ENCODE peak calls at places on chromosomes 13 and 19, in nine cellular contexts. C is GM23338; S is NB4; Y is left lung; P is CD4-positive, alpha-beta T cell; N is GM06990; F is heart right ventricle; U is transverse colon; M is AG04450. G is an unnamed sample.

GRCh38 chr19:55647732-55648656 is at the start of gene CCDC106:
- DNase-seq in U (peak; percentile 72), P (no peak), N (peak; percentile 85), S (peak; percentile 65), C (peak; percentile 96), M (no peak), Y (no peak), F (peak; percentile 71), G (no peak)

GRCh38 chr19:51071006-51071405 is 6.1 kb upstream of the KLK13 start:
- DNase-seq in C (no peak), P (no peak), N (no peak), U (no peak), F (no peak), S (no peak), M (no peak), Y (no peak), G (no peak)

GRCh38 chr13:57633141-57633949 is 1.8 kb downstream of the PCDH17 start:
- DNase-seq in U (peak; percentile 13), M (no peak), F (peak; percentile 83), C (peak; percentile 88), Y (peak; percentile 38), N (no peak), P (no peak), S (no peak), G (no peak)

GRCh38 chr13:113970810-113971470 is 2.9 kb downstream of the C13orf46 start:
- DNase-seq in N (no peak), S (no peak), M (peak; percentile 10), P (no peak), U (peak; percentile 75), Y (peak; percentile 62), F (peak; percentile 57), C (no peak), G (no peak)

GRCh38 chr13:49560270-49561063 is 24.9 kb downstream of the RCBTB1 start:
- DNase-seq in N (no peak), M (peak; percentile 43), C (peak; percentile 52), F (no peak), Y (no peak), P (no peak), U (peak; percentile 15), S (no peak), G (no peak)

GRCh38 chr19:566403-566802 is 6.0 kb upstream of the BSG start:
- DNase-seq in C (peak; percentile 25), N (no peak), P (no peak), S (peak; percentile 97), M (no peak), Y (peak; percentile 73), F (no peak), U (peak; percentile 61), G (no peak)

GRCh38 chr19:33447336-33448158 is 74.0 kb downstream of the CEBPG start:
- DNase-seq in F (no peak), Y (peak; percentile 29), C (no peak), P (no peak), M (no peak), N (no peak), S (no peak), U (no peak), G (no peak)

GRCh38 chr19:10808937-10809655 is 26.9 kb downstream of the TMED1 start:
- DNase-seq in U (no peak), S (peak; percentile 53), M (no peak), P (peak; percentile 23), N (no peak), Y (no peak), C (no peak), F (no peak), G (no peak)

GRCh38 chr19:11587302-11587972 is 9.8 kb upstream of the ZNF627 start:
- DNase-seq in P (peak; percentile 74), N (peak; percentile 57), M (peak; percentile 20), Y (peak; percentile 72), C (peak; percentile 85), F (peak; percentile 74), U (peak; percentile 81), S (peak; percentile 84), G (peak; percentile 71)

GRCh38 chr19:42185281-42185680 is 32.2 kb downstream of the DEDD2 start:
- DNase-seq in C (no peak), N (no peak), M (no peak), S (peak; percentile 70), U (no peak), F (no peak), P (no peak), Y (no peak), G (no peak)

GRCh38 chr19:47506459-47506858 is 8.4 kb downstream of the NAPA start:
- DNase-seq in Y (no peak), F (no peak), U (no peak), M (no peak), P (no peak), S (no peak), C (no peak), N (no peak), G (no peak)

GRCh38 chr13:112837371-112838037 is 131.5 kb upstream of the MCF2L start:
- DNase-seq in U (no peak), C (no peak), P (no peak), M (no peak), S (no peak), Y (no peak), N (no peak), F (no peak), G (no peak)

GRCh38 chr13:112840472-112841302 is 128.3 kb upstream of the MCF2L start:
- DNase-seq in C (no peak), M (no peak), U (no peak), N (no peak), F (no peak), S (no peak), P (no peak), Y (no peak), G (no peak)

GRCh38 chr13:112838038-112838965 is 130.7 kb upstream of the MCF2L start:
- DNase-seq in P (no peak), S (no peak), U (no peak), C (no peak), M (no peak), F (no peak), N (no peak), Y (no peak), G (no peak)

GRCh38 chr13:112836940-112837339 is 132.1 kb upstream of the MCF2L start:
- DNase-seq in U (no peak), M (no peak), N (no peak), P (no peak), S (no peak), C (no peak), F (no peak), Y (no peak), G (no peak)

GRCh38 chr13:112839347-112840105 is 129.5 kb upstream of the MCF2L start:
- DNase-seq in F (no peak), Y (no peak), M (peak; percentile 20), P (no peak), U (no peak), C (no peak), N (no peak), S (no peak), G (no peak)
- TF ChIP-seq CTCF in F (no peak), Y (no peak), M (no peak), P (no peak), U (no peak), C (no peak), N (no peak), S (no peak), G (no peak)

GRCh38 chr13:26061947-26062346 is 10.1 kb upstream of the SHISA2 start:
- DNase-seq in C (no peak), M (peak; percentile 23), S (peak; percentile 34), U (no peak), P (no peak), Y (no peak), F (no peak), N (no peak), G (no peak)

GRCh38 chr13:26067601-26068000 is 15.8 kb upstream of the SHISA2 start:
- DNase-seq in C (no peak), N (no peak), M (no peak), Y (no peak), U (no peak), S (no peak), F (no peak), P (no peak), G (no peak)

GRCh38 chr13:26058704-26059103 is 6.9 kb upstream of the SHISA2 start:
- DNase-seq in U (no peak), C (no peak), Y (no peak), F (no peak), S (no peak), M (no peak), N (no peak), P (no peak), G (no peak)

GRCh38 chr13:26060366-26060765 is 8.6 kb upstream of the SHISA2 start:
- DNase-seq in N (no peak), U (no peak), P (no peak), F (no peak), C (no peak), Y (no peak), S (no peak), M (no peak), G (no peak)

DNA sequence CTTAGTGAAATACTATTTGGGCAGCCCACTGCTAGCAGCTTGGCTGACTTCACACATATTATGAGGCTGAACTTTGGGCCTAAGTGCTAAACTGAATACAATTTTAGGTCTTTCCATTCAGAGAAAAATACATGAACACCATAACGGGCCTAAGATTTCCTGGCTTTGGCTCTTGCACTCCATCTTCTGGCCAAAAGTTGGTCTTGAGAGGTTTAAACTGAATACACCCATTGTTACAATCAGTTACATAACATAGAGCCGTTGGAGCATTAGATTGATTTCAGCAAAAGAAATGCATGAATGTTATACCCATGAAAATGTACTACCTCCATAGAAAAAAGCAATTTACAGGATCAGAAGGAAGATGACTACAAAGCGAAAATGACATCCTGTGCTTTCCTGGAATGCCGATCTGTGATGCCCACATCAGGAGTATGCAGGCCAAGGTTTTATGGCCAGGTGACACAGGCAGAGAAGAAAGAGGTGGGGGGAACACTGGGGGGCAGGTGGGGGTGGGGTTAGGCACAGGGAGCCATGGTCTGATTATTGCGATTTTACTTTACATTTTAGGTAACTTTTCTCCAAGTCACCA is 11.1 kb upstream of the SHISA2 start:
- DNase-seq in F (no peak), N (no peak), M (no peak), S (peak; percentile 75), C (peak; percentile 74), Y (no peak), P (peak; percentile 25), U (peak; percentile 15), G (no peak)
- TF ChIP-seq CTCF in F (peak; percentile 70), N (peak; percentile 71), M (peak; percentile 74), S (peak; percentile 76), C (peak; percentile 94), Y (no peak), P (peak; percentile 67), U (peak; percentile 57), G (no peak)

GRCh38 chr19:46371371-46371901 is 24.5 kb downstream of the PPP5C start:
- DNase-seq in S (no peak), U (no peak), P (no peak), F (no peak), C (peak; percentile 21), N (no peak), M (no peak), Y (peak; percentile 20), G (no peak)
- TF ChIP-seq CTCF in S (no peak), U (no peak), P (no peak), F (no peak), C (no peak), N (no peak), M (no peak), Y (no peak), G (no peak)

DNA sequence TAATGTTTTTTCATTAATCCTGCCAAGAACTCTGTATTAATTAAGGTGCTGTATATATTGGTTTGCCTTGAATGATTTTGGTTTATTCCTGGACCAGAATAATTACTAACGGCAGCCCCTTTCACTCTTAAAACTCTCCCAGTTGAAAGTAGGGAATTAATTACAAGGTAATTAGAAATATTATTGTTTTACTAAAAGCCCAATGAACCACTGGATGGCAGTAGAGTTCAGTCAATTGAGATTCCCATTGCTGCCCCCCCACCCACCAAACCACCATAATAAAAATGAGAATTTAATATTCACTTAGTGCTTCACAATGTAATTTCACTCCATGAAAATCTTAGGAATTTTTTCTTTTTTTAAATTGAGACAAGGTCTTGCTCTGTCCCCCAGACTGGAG is 13.7 kb downstream of the WBP4 start:
- DNase-seq in U (no peak), M (no peak), P (peak; percentile 17), N (no peak), C (peak; percentile 68), Y (no peak), F (no peak), S (peak; percentile 59), G (no peak)
- TF ChIP-seq CTCF in U (peak; percentile 39), M (peak; percentile 65), P (peak; percentile 53), N (peak; percentile 47), C (peak; percentile 72), Y (peak; percentile 28), F (peak; percentile 57), S (peak; percentile 15), G (no peak)

G was measured in omental fat pad.